ENCODE peak calls at places on chromosomes 6 and 20, in six cellular contexts. One of them, this sample, is unnamed.

GRCh38 chr6:142821860-142822259 is 123.1 kb downstream of the HIVEP2 start:
- DNase-seq in HCEC 1CT: no peak
- DNase-seq in left lobe of liver: peak
- DNase-seq in stimulated activated CD8-positive, alpha-beta memory T cell treated with anti-CD3 and anti-CD28 coated beads, Interleukin-7, amount 100 ng/mL, for 1 hour: no peak
- DNase-seq in GM10248: no peak
- DNase-seq in thyroid gland: peak
- DNase-seq in this sample: no peak

GRCh38 chr6:127302728-127303675 is 36.3 kb downstream of the RNF146 start:
- DNase-seq in stimulated activated CD8-positive, alpha-beta memory T cell treated with anti-CD3 and anti-CD28 coated beads, Interleukin-7, amount 100 ng/mL, for 1 hour: no peak
- DNase-seq in thyroid gland: peak
- DNase-seq in left lobe of liver: no peak
- DNase-seq in HCEC 1CT: peak
- DNase-seq in GM10248: peak
- DNase-seq in this sample: peak

GRCh38 chr6:14664112-14664592 is 546.6 kb downstream of the CD83 start:
- DNase-seq in thyroid gland: no peak
- DNase-seq in stimulated activated CD8-positive, alpha-beta memory T cell treated with anti-CD3 and anti-CD28 coated beads, Interleukin-7, amount 100 ng/mL, for 1 hour: no peak
- DNase-seq in left lobe of liver: no peak
- DNase-seq in HCEC 1CT: no peak
- DNase-seq in GM10248: peak
- DNase-seq in this sample: no peak

GRCh38 chr20:36624925-36625324 is 19.3 kb downstream of the RAB5IF start:
- DNase-seq in thyroid gland: no peak
- DNase-seq in stimulated activated CD8-positive, alpha-beta memory T cell treated with anti-CD3 and anti-CD28 coated beads, Interleukin-7, amount 100 ng/mL, for 1 hour: no peak
- DNase-seq in left lobe of liver: no peak
- DNase-seq in GM10248: no peak
- DNase-seq in HCEC 1CT: no peak
- DNase-seq in this sample: no peak

GRCh38 chr6:132204606-132205005 is 196.7 kb downstream of the MOXD1 start:
- DNase-seq in left lobe of liver: no peak
- DNase-seq in stimulated activated CD8-positive, alpha-beta memory T cell treated with anti-CD3 and anti-CD28 coated beads, Interleukin-7, amount 100 ng/mL, for 1 hour: no peak
- DNase-seq in thyroid gland: no peak
- DNase-seq in GM10248: no peak
- DNase-seq in HCEC 1CT: no peak
- DNase-seq in this sample: no peak

GRCh38 chr20:3210346-3210745 is 1.0 kb downstream of the ITPA start:
- DNase-seq in HCEC 1CT: no peak
- DNase-seq in left lobe of liver: no peak
- DNase-seq in GM10248: no peak
- DNase-seq in thyroid gland: no peak
- DNase-seq in stimulated activated CD8-positive, alpha-beta memory T cell treated with anti-CD3 and anti-CD28 coated beads, Interleukin-7, amount 100 ng/mL, for 1 hour: no peak
- DNase-seq in this sample: no peak

GRCh38 chr6:73487473-73487872 is 25.9 kb downstream of the MTO1 start:
- DNase-seq in thyroid gland: no peak
- DNase-seq in HCEC 1CT: no peak
- DNase-seq in stimulated activated CD8-positive, alpha-beta memory T cell treated with anti-CD3 and anti-CD28 coated beads, Interleukin-7, amount 100 ng/mL, for 1 hour: no peak
- DNase-seq in left lobe of liver: peak
- DNase-seq in GM10248: no peak
- DNase-seq in this sample: no peak

GRCh38 chr20:60220655-60221054 is 262.4 kb downstream of the CDH26 start:
- DNase-seq in thyroid gland: no peak
- DNase-seq in left lobe of liver: no peak
- DNase-seq in HCEC 1CT: no peak
- DNase-seq in GM10248: no peak
- DNase-seq in stimulated activated CD8-positive, alpha-beta memory T cell treated with anti-CD3 and anti-CD28 coated beads, Interleukin-7, amount 100 ng/mL, for 1 hour: no peak
- DNase-seq in this sample: no peak

GRCh38 chr6:25768566-25768965 is 14.0 kb downstream of the SLC17A4 start:
- DNase-seq in stimulated activated CD8-positive, alpha-beta memory T cell treated with anti-CD3 and anti-CD28 coated beads, Interleukin-7, amount 100 ng/mL, for 1 hour: no peak
- DNase-seq in HCEC 1CT: no peak
- DNase-seq in thyroid gland: no peak
- DNase-seq in GM10248: no peak
- DNase-seq in left lobe of liver: no peak
- DNase-seq in this sample: no peak

GRCh38 chr6:130859161-130859867 is 32.1 kb downstream of the SMLR1 start:
- DNase-seq in left lobe of liver: no peak
- DNase-seq in GM10248: no peak
- DNase-seq in thyroid gland: no peak
- DNase-seq in stimulated activated CD8-positive, alpha-beta memory T cell treated with anti-CD3 and anti-CD28 coated beads, Interleukin-7, amount 100 ng/mL, for 1 hour: no peak
- DNase-seq in HCEC 1CT: no peak
- DNase-seq in this sample: no peak

GRCh38 chr6:211856-212497 is 80.3 kb upstream of the DUSP22 start:
- DNase-seq in left lobe of liver: no peak
- DNase-seq in GM10248: no peak
- DNase-seq in stimulated activated CD8-positive, alpha-beta memory T cell treated with anti-CD3 and anti-CD28 coated beads, Interleukin-7, amount 100 ng/mL, for 1 hour: no peak
- DNase-seq in thyroid gland: no peak
- DNase-seq in HCEC 1CT: no peak
- DNase-seq in this sample: no peak

This sample was measured in cerebellum.